ENCODE peak calls at places on chromosomes 6 and 20, in five cellular contexts. One of them, this sample, is unnamed.

GRCh38 chr6:27809939-27810767 is 102.0 kb downstream of the OR2B2 start:
- DNase-seq in uterus: peak; percentile 84
- DNase-seq in adrenal gland: peak; percentile 84
- DNase-seq in cardiac muscle cell: peak; percentile 97
- DNase-seq in naive thymus-derived CD4-positive, alpha-beta T cell: peak; percentile 80
- DNase-seq in this sample: peak; percentile 85

GRCh38 chr20:64106981-64107735 is at the start of gene NPBWR2:
- DNase-seq in uterus: no peak
- DNase-seq in naive thymus-derived CD4-positive, alpha-beta T cell: peak; percentile 19
- DNase-seq in adrenal gland: peak; percentile 7
- DNase-seq in cardiac muscle cell: no peak
- DNase-seq in this sample: peak; percentile 8

GRCh38 chr6:21556968-21557721 is 36.4 kb upstream of the SOX4 start:
- DNase-seq in naive thymus-derived CD4-positive, alpha-beta T cell: no peak
- DNase-seq in cardiac muscle cell: no peak
- DNase-seq in uterus: no peak
- DNase-seq in adrenal gland: no peak
- DNase-seq in this sample: no peak

GRCh38 chr6:158892266-158892665 is 73.1 kb upstream of the EZR start:
- DNase-seq in adrenal gland: no peak
- DNase-seq in cardiac muscle cell: no peak
- DNase-seq in naive thymus-derived CD4-positive, alpha-beta T cell: no peak
- DNase-seq in uterus: no peak
- DNase-seq in this sample: no peak

GRCh38 chr20:9031951-9032350 is 36.9 kb upstream of the PLCB4 start:
- DNase-seq in adrenal gland: no peak
- DNase-seq in uterus: no peak
- DNase-seq in naive thymus-derived CD4-positive, alpha-beta T cell: no peak
- DNase-seq in cardiac muscle cell: peak; percentile 49
- DNase-seq in this sample: no peak

GRCh38 chr6:152176219-152176745 is 368.8 kb downstream of the ESR1 start:
- DNase-seq in adrenal gland: no peak
- DNase-seq in uterus: no peak
- DNase-seq in naive thymus-derived CD4-positive, alpha-beta T cell: no peak
- DNase-seq in cardiac muscle cell: peak; percentile 29
- DNase-seq in this sample: no peak

GRCh38 chr6:43831211-43831610 is 61.2 kb downstream of the VEGFA start:
- DNase-seq in uterus: no peak
- DNase-seq in cardiac muscle cell: no peak
- DNase-seq in naive thymus-derived CD4-positive, alpha-beta T cell: no peak
- DNase-seq in adrenal gland: no peak
- DNase-seq in this sample: no peak

GRCh38 chr6:151014404-151015150 is 149.1 kb downstream of the MTHFD1L start:
- DNase-seq in adrenal gland: no peak
- DNase-seq in uterus: peak; percentile 76
- DNase-seq in cardiac muscle cell: peak; percentile 73
- DNase-seq in naive thymus-derived CD4-positive, alpha-beta T cell: peak; percentile 53
- DNase-seq in this sample: peak; percentile 64

GRCh38 chr20:32626859-32627636 is 41.9 kb upstream of the NOL4L start:
- DNase-seq in uterus: no peak
- DNase-seq in adrenal gland: no peak
- DNase-seq in cardiac muscle cell: no peak
- DNase-seq in naive thymus-derived CD4-positive, alpha-beta T cell: no peak
- DNase-seq in this sample: no peak

GRCh38 chr20:10637062-10637559 is 36.7 kb downstream of the JAG1 start:
- DNase-seq in adrenal gland: no peak
- DNase-seq in naive thymus-derived CD4-positive, alpha-beta T cell: no peak
- DNase-seq in uterus: no peak
- DNase-seq in cardiac muscle cell: peak; percentile 79
- DNase-seq in this sample: no peak

GRCh38 chr6:35164868-35165267 is 23.7 kb upstream of the TCP11 start:
- DNase-seq in uterus: no peak
- DNase-seq in cardiac muscle cell: no peak
- DNase-seq in adrenal gland: no peak
- DNase-seq in naive thymus-derived CD4-positive, alpha-beta T cell: no peak
- DNase-seq in this sample: no peak

GRCh38 chr6:80610821-80611220 is 504.4 kb downstream of the BCKDHB start:
- DNase-seq in cardiac muscle cell: peak; percentile 10
- DNase-seq in naive thymus-derived CD4-positive, alpha-beta T cell: no peak
- DNase-seq in adrenal gland: no peak
- DNase-seq in uterus: no peak
- DNase-seq in this sample: no peak

GRCh38 chr6:169912266-169913095 is 161.1 kb downstream of the ERMARD start:
- DNase-seq in naive thymus-derived CD4-positive, alpha-beta T cell: no peak
- DNase-seq in uterus: no peak
- DNase-seq in adrenal gland: no peak
- DNase-seq in cardiac muscle cell: peak; percentile 25
- DNase-seq in this sample: no peak

GRCh38 chr6:100664274-100665040 is 199.7 kb upstream of the SIM1 start:
- DNase-seq in naive thymus-derived CD4-positive, alpha-beta T cell: no peak
- DNase-seq in cardiac muscle cell: peak; percentile 61
- DNase-seq in adrenal gland: no peak
- DNase-seq in uterus: no peak
- DNase-seq in this sample: no peak

GRCh38 chr6:45148711-45149341 is 179.3 kb upstream of the RUNX2 start:
- DNase-seq in cardiac muscle cell: peak; percentile 82
- DNase-seq in adrenal gland: no peak
- DNase-seq in naive thymus-derived CD4-positive, alpha-beta T cell: no peak
- DNase-seq in uterus: no peak
- DNase-seq in this sample: no peak

GRCh38 chr6:157013649-157014365 is 236.6 kb downstream of the ARID1B start:
- DNase-seq in adrenal gland: no peak
- DNase-seq in uterus: no peak
- DNase-seq in naive thymus-derived CD4-positive, alpha-beta T cell: no peak
- DNase-seq in cardiac muscle cell: no peak
- DNase-seq in this sample: no peak

GRCh38 chr6:41768545-41769308 is 11.0 kb downstream of the FRS3 start:
- DNase-seq in cardiac muscle cell: no peak
- DNase-seq in naive thymus-derived CD4-positive, alpha-beta T cell: no peak
- DNase-seq in uterus: no peak
- DNase-seq in adrenal gland: no peak
- DNase-seq in this sample: peak; percentile 25

GRCh38 chr6:159099311-159099710 is 54.5 kb upstream of the TAGAP start:
- DNase-seq in uterus: no peak
- DNase-seq in naive thymus-derived CD4-positive, alpha-beta T cell: no peak
- DNase-seq in cardiac muscle cell: no peak
- DNase-seq in adrenal gland: no peak
- DNase-seq in this sample: no peak

GRCh38 chr6:114216789-114217467 is 125.9 kb downstream of the HS3ST5 start:
- DNase-seq in uterus: no peak
- DNase-seq in cardiac muscle cell: no peak
- DNase-seq in naive thymus-derived CD4-positive, alpha-beta T cell: no peak
- DNase-seq in adrenal gland: no peak
- DNase-seq in this sample: peak; percentile 73

GRCh38 chr6:144449911-144450690 is 165.0 kb downstream of the UTRN start:
- DNase-seq in naive thymus-derived CD4-positive, alpha-beta T cell: no peak
- DNase-seq in cardiac muscle cell: no peak
- DNase-seq in uterus: no peak
- DNase-seq in adrenal gland: no peak
- DNase-seq in this sample: no peak

GRCh38 chr20:15706719-15707118 is 866.5 kb downstream of the KIF16B start:
- DNase-seq in adrenal gland: no peak
- DNase-seq in uterus: no peak
- DNase-seq in naive thymus-derived CD4-positive, alpha-beta T cell: no peak
- DNase-seq in cardiac muscle cell: no peak
- DNase-seq in this sample: no peak

GRCh38 chr20:5189917-5190316 is 63.1 kb downstream of the CDS2 start:
- DNase-seq in cardiac muscle cell: no peak
- DNase-seq in naive thymus-derived CD4-positive, alpha-beta T cell: no peak
- DNase-seq in adrenal gland: no peak
- DNase-seq in uterus: no peak
- DNase-seq in this sample: no peak
- H3K4me3 ChIP-seq in cardiac muscle cell: no peak overlapping the region
- H3K4me3 ChIP-seq in naive thymus-derived CD4-positive, alpha-beta T cell: no peak overlapping the region
- H3K4me3 ChIP-seq in adrenal gland: no peak overlapping the region
- H3K4me3 ChIP-seq in uterus: no peak overlapping the region
- H3K4me3 ChIP-seq in this sample: no peak overlapping the region

GRCh38 chr20:57653546-57653900 is 33.3 kb upstream of the ZBP1 start:
- DNase-seq in uterus: no peak
- DNase-seq in naive thymus-derived CD4-positive, alpha-beta T cell: peak; percentile 13
- DNase-seq in cardiac muscle cell: no peak
- DNase-seq in adrenal gland: no peak
- DNase-seq in this sample: no peak
- H3K36me3 ChIP-seq in uterus: no peaks in the 10 kb centered on the region
- H3K36me3 ChIP-seq in naive thymus-derived CD4-positive, alpha-beta T cell: no peaks in the 10 kb centered on the region
- H3K36me3 ChIP-seq in cardiac muscle cell: no peaks in the 10 kb centered on the region
- H3K36me3 ChIP-seq in adrenal gland: peaks cover 23% of the 10 kb centered on the region
- H3K36me3 ChIP-seq in this sample: peaks cover 75% of the 10 kb centered on the region

GRCh38 chr20:62622877-62623487 is 19.3 kb upstream of the SLCO4A1 start:
- DNase-seq in naive thymus-derived CD4-positive, alpha-beta T cell: no peak
- DNase-seq in uterus: no peak
- DNase-seq in adrenal gland: peak; percentile 67
- DNase-seq in cardiac muscle cell: no peak
- DNase-seq in this sample: no peak
- H3K4me3 ChIP-seq in naive thymus-derived CD4-positive, alpha-beta T cell: peak overlapping the region; percentile 39
- H3K4me3 ChIP-seq in uterus: no peak overlapping the region
- H3K4me3 ChIP-seq in adrenal gland: no peak overlapping the region
- H3K4me3 ChIP-seq in cardiac muscle cell: no peak overlapping the region
- H3K4me3 ChIP-seq in this sample: no peak overlapping the region

GRCh38 chr20:2135018-2135417 is 33.4 kb downstream of the STK35 start:
- DNase-seq in cardiac muscle cell: no peak
- DNase-seq in naive thymus-derived CD4-positive, alpha-beta T cell: no peak
- DNase-seq in uterus: no peak
- DNase-seq in adrenal gland: no peak
- DNase-seq in this sample: no peak

GRCh38 chr20:2139736-2140135 is 38.1 kb downstream of the STK35 start:
- DNase-seq in adrenal gland: no peak
- DNase-seq in uterus: no peak
- DNase-seq in naive thymus-derived CD4-positive, alpha-beta T cell: no peak
- DNase-seq in cardiac muscle cell: no peak
- DNase-seq in this sample: no peak

GRCh38 chr20:2136275-2136674 is 34.6 kb downstream of the STK35 start:
- DNase-seq in uterus: no peak
- DNase-seq in adrenal gland: no peak
- DNase-seq in naive thymus-derived CD4-positive, alpha-beta T cell: no peak
- DNase-seq in cardiac muscle cell: no peak
- DNase-seq in this sample: no peak

GRCh38 chr20:2139250-2139649 is 37.6 kb downstream of the STK35 start:
- DNase-seq in naive thymus-derived CD4-positive, alpha-beta T cell: no peak
- DNase-seq in uterus: no peak
- DNase-seq in cardiac muscle cell: no peak
- DNase-seq in adrenal gland: no peak
- DNase-seq in this sample: no peak

DNA sequence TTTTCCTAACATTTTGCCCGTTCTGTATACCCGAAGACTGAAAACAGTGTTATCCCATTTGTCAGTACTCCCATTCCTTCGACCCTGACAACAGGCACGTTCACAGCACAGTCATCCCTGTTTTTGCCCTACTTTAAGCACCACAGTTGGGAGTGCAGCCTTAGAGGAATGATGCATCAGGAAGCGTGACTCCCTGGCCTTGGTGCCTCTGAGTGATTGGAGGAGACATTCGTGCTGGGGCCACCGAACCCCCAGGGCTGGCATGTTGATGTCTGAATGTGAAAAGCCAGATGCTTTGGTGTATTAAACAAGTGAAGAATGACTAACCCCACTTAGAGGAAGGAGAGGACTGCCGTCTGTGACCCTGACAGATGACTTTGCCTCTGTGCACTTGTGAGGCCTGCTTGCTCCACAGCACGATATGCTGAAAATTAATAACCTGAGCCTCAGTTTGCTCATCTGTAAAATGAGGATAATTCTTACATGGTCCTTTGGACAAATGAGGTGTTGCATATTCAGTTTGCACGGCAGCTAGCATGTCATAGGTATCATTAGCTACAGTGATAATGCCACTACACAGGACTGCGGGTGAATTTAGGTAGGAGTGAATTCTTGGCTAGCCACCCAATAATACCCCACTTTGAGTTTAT is 36.0 kb downstream of the STK35 start:
- DNase-seq in cardiac muscle cell: no peak
- DNase-seq in adrenal gland: peak; percentile 93
- DNase-seq in uterus: no peak
- DNase-seq in naive thymus-derived CD4-positive, alpha-beta T cell: no peak
- DNase-seq in this sample: no peak
- H3K36me3 ChIP-seq in cardiac muscle cell: no peaks in the 10 kb centered on the region
- H3K36me3 ChIP-seq in adrenal gland: no peaks in the 10 kb centered on the region
- H3K36me3 ChIP-seq in uterus: no peaks in the 10 kb centered on the region
- H3K36me3 ChIP-seq in naive thymus-derived CD4-positive, alpha-beta T cell: no peaks in the 10 kb centered on the region
- H3K36me3 ChIP-seq in this sample: no peaks in the 10 kb centered on the region

This sample was measured in SJCRH30.